ENCODE peak calls at places on chromosomes 6 and 20, in six cellular contexts. M is endodermal cell; R is gastrocnemius medialis; F is ovary; N is heart right ventricle; X is naive thymus-derived CD4-positive, alpha-beta T cell. V is an unnamed sample. For H3K4me1, the result is how much of the 10 kb centered on the place peaks cover.

GRCh38 chr6:85015396-85015990 is 251.1 kb upstream of the TBX18 start:
- DNase-seq in M (peak), X (no peak), R (peak), F (peak), N (peak), V (no peak)

GRCh38 chr6:21295846-21296245 is 297.7 kb upstream of the SOX4 start:
- DNase-seq in R (no peak), F (no peak), M (no peak), N (no peak), X (no peak), V (no peak)

GRCh38 chr6:75306074-75306473 is 21.5 kb upstream of the TMEM30A start:
- DNase-seq in F (no peak), N (no peak), X (peak), M (no peak), R (no peak), V (no peak)

GRCh38 chr6:45454008-45454911 is 76.5 kb upstream of the SUPT3H start:
- DNase-seq in X (no peak), F (no peak), R (no peak), M (no peak), N (no peak), V (no peak)

GRCh38 chr6:49423817-49424216 is 39.2 kb downstream of the MMUT start:
- DNase-seq in N (no peak), F (no peak), X (no peak), M (no peak), R (no peak), V (no peak)

GRCh38 chr6:130996635-130997034 is 66.4 kb downstream of the EPB41L2 start:
- DNase-seq in R (no peak), X (no peak), M (no peak), N (no peak), F (no peak), V (no peak)

GRCh38 chr20:1696521-1697209 is 39.1 kb upstream of the SIRPG start:
- DNase-seq in N (no peak), X (no peak), M (no peak), R (no peak), F (no peak), V (no peak)

GRCh38 chr6:25946631-25947030 is 16.0 kb upstream of the TRIM38 start:
- DNase-seq in M (no peak), R (no peak), F (no peak), N (no peak), X (no peak), V (no peak)

GRCh38 chr20:53852691-53853450 is 217.5 kb downstream of the BCAS1 start:
- DNase-seq in N (no peak), R (no peak), F (no peak), M (no peak), X (no peak), V (no peak)

GRCh38 chr6:129684903-129685639 is 24.9 kb downstream of the ARHGAP18 start:
- DNase-seq in R (no peak), N (no peak), X (no peak), M (no peak), F (no peak), V (no peak)

GRCh38 chr20:11882651-11883050 is 35.0 kb upstream of the BTBD3 start:
- DNase-seq in N (no peak), F (no peak), M (no peak), R (no peak), X (no peak), V (no peak)

GRCh38 chr6:32944265-32944664 is 3.4 kb upstream of the HLA-DMB start:
- DNase-seq in N (no peak), R (no peak), M (no peak), F (no peak), X (peak), V (no peak)

DNA sequence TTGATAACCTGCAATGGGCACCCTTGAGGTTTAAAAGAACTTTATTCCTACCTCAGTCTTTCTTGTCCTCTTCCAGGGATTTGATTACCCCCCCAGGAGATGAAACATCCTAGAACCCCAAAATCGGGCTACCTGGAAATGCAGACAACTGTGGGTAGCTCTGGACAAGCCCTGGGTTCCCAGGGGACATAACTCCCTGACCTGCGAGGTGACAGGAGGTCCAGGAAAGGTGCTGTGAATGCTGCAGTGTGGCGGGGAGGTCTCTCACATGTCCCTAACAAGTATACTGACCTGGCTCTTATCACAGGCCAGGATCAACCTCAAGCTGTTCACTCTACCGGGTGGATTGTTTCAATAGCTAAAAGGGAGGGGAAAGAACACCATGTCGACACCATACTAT is 11.6 kb downstream of the JAG1 start:
- DNase-seq in F (no peak), N (no peak), X (no peak), M (peak), R (no peak), V (no peak)
- H3K4me1 ChIP-seq in F (under half), N (half or more), X (under half), M (under half), R (half or more), V (half or more)

GRCh38 chr6:149459761-149460160 is 25.1 kb downstream of the ZC3H12D start:
- DNase-seq in X (no peak), N (no peak), M (no peak), R (no peak), F (no peak), V (no peak)

GRCh38 chr6:149456311-149457021 is 28.3 kb downstream of the ZC3H12D start:
- DNase-seq in F (no peak), M (no peak), R (no peak), N (no peak), X (no peak), V (no peak)

GRCh38 chr6:149458196-149458595 is 26.6 kb downstream of the ZC3H12D start:
- DNase-seq in N (no peak), R (no peak), F (no peak), X (no peak), M (no peak), V (no peak)

GRCh38 chr6:149455028-149455732 is 29.6 kb downstream of the ZC3H12D start:
- DNase-seq in R (no peak), X (no peak), F (no peak), N (no peak), M (no peak), V (no peak)

DNA sequence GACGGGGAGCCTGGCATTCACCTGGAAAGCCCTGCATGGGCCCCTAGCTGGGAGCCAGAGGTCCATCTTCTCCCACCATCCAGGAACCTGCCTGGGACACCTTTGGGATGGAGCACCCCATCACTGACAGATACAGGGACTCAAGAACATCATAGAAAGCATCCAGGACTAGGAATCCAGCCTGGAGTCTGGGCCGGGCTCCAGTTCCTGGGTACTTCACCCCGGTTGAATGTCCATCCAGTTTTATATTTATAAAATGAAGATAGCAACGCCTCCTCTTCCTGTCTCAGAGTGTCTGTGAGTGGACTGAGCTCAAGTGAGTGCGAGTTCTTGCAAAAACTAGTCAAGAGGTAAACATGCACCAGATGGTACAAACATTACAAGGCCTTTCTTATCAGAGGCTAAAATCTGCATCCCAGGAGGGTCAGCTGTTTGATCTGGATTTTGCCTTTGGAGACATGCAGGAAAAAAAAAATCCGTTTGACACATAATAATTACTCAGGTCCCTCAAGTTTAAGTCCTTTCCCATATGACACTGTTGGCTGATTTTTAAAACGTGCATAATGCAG is 27.4 kb downstream of the ZC3H12D start:
- DNase-seq in F (no peak), M (no peak), R (no peak), N (no peak), X (no peak), V (no peak)
- H3K4me1 ChIP-seq in F (under half), M (under half), R (under half), N (half or more), X (under half), V (under half)

DNA sequence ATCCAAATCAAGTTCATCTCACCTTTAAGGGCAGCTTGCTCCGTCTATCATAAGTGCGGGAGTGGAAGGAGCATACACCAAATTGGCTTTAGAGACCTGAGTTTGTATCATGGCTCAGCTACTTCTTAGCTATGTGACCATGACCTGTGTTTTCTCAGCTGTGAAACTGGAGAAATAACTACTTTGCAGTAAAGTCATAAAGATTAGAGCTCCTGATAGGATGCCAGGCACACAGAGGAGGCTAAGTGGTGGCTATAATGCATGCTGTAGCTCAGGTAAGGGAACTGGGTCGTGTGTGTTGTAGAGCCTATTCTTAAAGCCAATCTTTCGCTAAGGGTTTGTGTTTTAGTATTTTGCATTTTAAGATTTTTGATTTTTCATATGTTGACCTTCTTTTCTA is 451.5 kb upstream of the MAN1A1 start:
- DNase-seq in R (no peak), X (no peak), N (no peak), M (no peak), F (no peak), V (no peak)
- H3K4me1 ChIP-seq in R (under half), X (under half), N (under half), M (under half), F (under half), V (under half)

DNA sequence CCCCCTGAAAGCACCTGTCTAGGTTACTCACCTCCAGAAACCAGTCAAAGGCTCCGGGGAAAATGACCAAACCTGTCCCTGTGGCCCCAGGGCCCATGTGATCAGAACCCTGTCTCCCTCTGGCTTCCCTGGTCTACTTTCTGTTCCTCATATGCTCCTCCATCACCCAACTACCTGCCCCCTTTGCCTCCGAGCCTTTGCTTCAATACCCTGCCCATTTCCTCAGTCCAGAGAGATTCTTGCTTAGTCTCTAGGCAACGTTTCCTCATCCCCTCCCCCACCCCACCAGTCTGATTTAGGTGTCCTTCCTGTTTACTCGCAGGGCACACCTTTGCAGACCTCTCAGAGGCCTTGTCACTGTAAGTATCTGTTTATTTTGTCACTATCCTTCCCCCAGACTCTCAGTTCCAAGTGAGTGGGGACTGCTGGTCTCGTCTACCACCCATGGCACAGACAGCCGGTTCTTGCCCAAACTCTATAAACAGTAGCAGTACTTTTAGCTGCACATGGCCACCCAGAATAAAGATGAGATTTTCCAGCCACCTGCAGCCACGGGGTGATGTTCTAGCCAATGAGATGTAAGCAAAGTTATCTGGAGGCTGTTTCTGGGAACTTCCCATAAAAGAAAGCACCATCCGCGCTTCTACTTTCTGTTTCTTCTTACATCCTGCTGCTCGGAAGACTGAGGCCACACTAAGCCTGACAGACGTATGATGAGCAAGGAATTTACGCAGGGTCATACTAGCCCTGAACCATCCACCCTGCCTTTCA is 13.3 kb downstream of the ELOVL5 start:
- DNase-seq in N (peak), F (no peak), X (peak), M (peak), R (peak), V (no peak)
- H3K4me1 ChIP-seq in N (under half), F (under half), X (half or more), M (under half), R (under half), V (under half)

GRCh38 chr20:24160563-24161355 is 172.2 kb upstream of the GGTLC1 start:
- DNase-seq in X (no peak), F (no peak), N (peak), R (no peak), M (peak), V (no peak)

GRCh38 chr20:24158271-24158670 is 169.7 kb upstream of the GGTLC1 start:
- DNase-seq in R (no peak), M (no peak), F (no peak), X (no peak), N (no peak), V (no peak)

GRCh38 chr20:24151621-24152020 is 163.0 kb upstream of the GGTLC1 start:
- DNase-seq in M (no peak), X (no peak), F (no peak), N (no peak), R (no peak), V (no peak)

GRCh38 chr20:24153101-24154040 is 164.8 kb upstream of the GGTLC1 start:
- DNase-seq in X (no peak), N (no peak), M (no peak), F (no peak), R (no peak), V (no peak)

GRCh38 chr20:24157213-24157612 is 168.6 kb upstream of the GGTLC1 start:
- DNase-seq in M (no peak), R (no peak), X (no peak), F (no peak), N (no peak), V (no peak)
- H3K4me1 ChIP-seq in M (under half), R (under half), X (under half), F (under half), N (under half), V (under half)

GRCh38 chr20:3929713-3930060 is 40.5 kb downstream of the PANK2 start:
- DNase-seq in X (no peak), F (no peak), R (no peak), M (no peak), N (no peak), V (no peak)
- H3K4me1 ChIP-seq in X (under half), F (under half), R (under half), M (under half), N (half or more), V (under half)

GRCh38 chr6:71476872-71477271 is 188.3 kb downstream of the OGFRL1 start:
- DNase-seq in N (no peak), X (no peak), F (no peak), R (no peak), M (no peak), V (no peak)
- H3K4me1 ChIP-seq in N (half or more), X (under half), F (under half), R (under half), M (under half), V (under half)

GRCh38 chr6:158755636-158756035 is 63.5 kb downstream of the EZR start:
- DNase-seq in M (peak), X (no peak), F (no peak), R (no peak), N (no peak), V (no peak)

GRCh38 chr6:158751842-158752424 is 67.2 kb downstream of the EZR start:
- DNase-seq in X (no peak), R (no peak), M (no peak), N (no peak), F (no peak), V (no peak)

GRCh38 chr6:158754738-158755137 is 64.4 kb downstream of the EZR start:
- DNase-seq in F (no peak), X (no peak), N (no peak), M (peak), R (no peak), V (no peak)

GRCh38 chr6:158752613-158753012 is 66.6 kb downstream of the EZR start:
- DNase-seq in R (no peak), X (no peak), F (no peak), M (peak), N (peak), V (no peak)

GRCh38 chr6:158753826-158754225 is 65.3 kb downstream of the EZR start:
- DNase-seq in N (no peak), F (no peak), X (no peak), R (no peak), M (peak), V (no peak)
- H3K4me1 ChIP-seq in N (under half), F (under half), X (under half), R (under half), M (under half), V (under half)

GRCh38 chr6:35310265-35310831 is 12.7 kb downstream of the DEF6 start:
- DNase-seq in X (no peak), M (peak), N (no peak), F (no peak), R (no peak), V (no peak)
- H3K4me1 ChIP-seq in X (half or more), M (under half), N (under half), F (under half), R (under half), V (under half)

V was measured in thoracic aorta.